ENCODE peak calls at places on chromosomes 4 and X, in four cellular contexts. G is H1, V is K562, D is HepG2. H is an unnamed sample.

GRCh38 chr4:32824321-32824720 is 2104.2 kb downstream of the PCDH7 start:
- DNase-seq in G (no peak), V (no peak), D (no peak), H (no peak)

GRCh38 chr4:76449824-76450223 is 14.8 kb downstream of the SHROOM3 start:
- DNase-seq in G (no peak), V (no peak), D (no peak), H (no peak)

GRCh38 chrX:47156611-47157520 is 11.8 kb downstream of the RBM10 start:
- DNase-seq in G (no peak), V (no peak), D (no peak), H (no peak)

GRCh38 chrX:17553451-17553850 is 178.5 kb downstream of the NHS start:
- DNase-seq in G (no peak), V (no peak), D (no peak), H (no peak)

GRCh38 chr4:96767815-96768480 is 928.1 kb downstream of the PDHA2 start:
- DNase-seq in G (no peak), V (no peak), D (no peak), H (no peak)

GRCh38 chr4:25090516-25090915 is 59.8 kb upstream of the LGI2 start:
- DNase-seq in G (no peak), V (no peak), D (no peak), H (no peak)

GRCh38 chr4:185381794-185382193 is 13.9 kb downstream of the LRP2BP start:
- DNase-seq in G (no peak), V (no peak), D (peak; percentile 6), H (no peak)

GRCh38 chr4:147477439-147477838 is 3.5 kb upstream of the EDNRA start:
- DNase-seq in G (no peak), V (no peak), D (no peak), H (no peak)

GRCh38 chrX:129522184-129523059 is 868 bp downstream of the SMARCA1 start:
- DNase-seq in G (peak; percentile 53), V (peak; percentile 40), D (peak; percentile 64), H (no peak)

GRCh38 chr4:187042251-187042650 is 318.6 kb upstream of the FAT1 start:
- DNase-seq in G (no peak), V (no peak), D (no peak), H (no peak)

GRCh38 chr4:5341151-5341925 is 290.1 kb downstream of the STK32B start:
- DNase-seq in G (no peak), V (no peak), D (no peak), H (no peak)

GRCh38 chr4:123232439-123232838 is 164.2 kb upstream of the SPRY1 start:
- DNase-seq in G (no peak), V (no peak), D (no peak), H (no peak)

GRCh38 chr4:20253272-20253798 is 1.6 kb downstream of the SLIT2 start:
- DNase-seq in G (no peak), V (no peak), D (no peak), H (no peak)

GRCh38 chrX:51461053-51462050 is 35.0 kb downstream of the NUDT11 start:
- DNase-seq in G (no peak), V (peak; percentile 17), D (peak; percentile 6), H (no peak)

GRCh38 chr4:112979881-112980421 is 69.5 kb upstream of the ANK2 start:
- DNase-seq in G (no peak), V (no peak), D (no peak), H (no peak)

GRCh38 chr4:121785479-121785878 is 15.6 kb upstream of the EXOSC9 start:
- DNase-seq in G (no peak), V (no peak), D (no peak), H (no peak)

GRCh38 chrX:95764972-95765451 is 919.6 kb upstream of the DIAPH2 start:
- DNase-seq in G (peak; percentile 41), V (peak; percentile 1), D (peak; percentile 4), H (no peak)

GRCh38 chr4:78584863-78585576 is 33.5 kb downstream of the ANXA3 start:
- DNase-seq in G (no peak), V (peak; percentile 35), D (peak; percentile 12), H (no peak)

GRCh38 chr4:20916106-20916505 is 215.8 kb downstream of the PACRGL start:
- DNase-seq in G (no peak), V (no peak), D (no peak), H (no peak)

GRCh38 chr4:8237256-8237989 is 32.1 kb upstream of the HTRA3 start:
- DNase-seq in G (no peak), V (no peak), D (no peak), H (no peak)

GRCh38 chr4:114600672-114601071 is 2.1 kb downstream of the UGT8 start:
- DNase-seq in G (no peak), V (no peak), D (no peak), H (no peak)

GRCh38 chr4:39037491-39037825 is 5.2 kb upstream of the TMEM156 start:
- DNase-seq in G (no peak), V (no peak), D (no peak), H (no peak)

GRCh38 chr4:101556845-101557244 is 209.5 kb upstream of the PPP3CA start:
- DNase-seq in G (no peak), V (no peak), D (no peak), H (no peak)

GRCh38 chrX:110178179-110178865 is 139.6 kb downstream of the AMMECR1 start:
- DNase-seq in G (no peak), V (peak; percentile 87), D (no peak), H (no peak)

GRCh38 chr4:171565130-171565788 is 247.9 kb upstream of the GALNTL6 start:
- DNase-seq in G (no peak), V (no peak), D (no peak), H (no peak)

GRCh38 chr4:113673450-113673849 is 88.1 kb downstream of the CAMK2D start:
- DNase-seq in G (no peak), V (no peak), D (no peak), H (no peak)

GRCh38 chr4:182825786-182826185 is 91.4 kb downstream of the DCTD start:
- DNase-seq in G (no peak), V (no peak), D (no peak), H (no peak)

GRCh38 chr4:182827166-182827565 is 90.0 kb downstream of the DCTD start:
- DNase-seq in G (no peak), V (no peak), D (no peak), H (no peak)

GRCh38 chr4:182826391-182826790 is 90.8 kb downstream of the DCTD start:
- DNase-seq in G (no peak), V (no peak), D (no peak), H (no peak)

GRCh38 chr4:182823576-182823975 is 93.6 kb downstream of the DCTD start:
- DNase-seq in G (no peak), V (no peak), D (no peak), H (no peak)

DNA sequence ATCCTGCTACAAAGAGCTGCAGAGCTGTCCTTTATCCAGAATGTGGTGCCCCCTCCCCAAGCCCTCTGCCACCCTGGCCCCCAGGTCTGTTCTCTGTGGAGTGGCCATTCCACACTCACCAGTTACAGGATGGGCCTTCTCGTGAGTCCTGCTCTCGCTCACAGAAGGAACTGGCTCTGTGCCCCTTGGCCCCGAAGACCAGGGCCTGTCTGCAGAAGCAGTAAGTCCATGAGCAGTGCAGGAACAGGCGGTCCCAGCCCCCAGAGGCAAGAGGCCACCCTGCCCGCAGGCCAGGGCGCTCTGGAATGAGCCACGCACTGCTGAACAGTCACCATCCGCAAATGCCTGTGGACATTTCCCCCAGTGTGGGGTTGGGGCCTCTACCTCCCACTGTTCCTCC is 92.2 kb downstream of the DCTD start:
- DNase-seq in G (no peak), V (no peak), D (no peak), H (no peak)
- TF ChIP-seq HDAC6 in G (no peak), V (no peak), D (no peak), H (no peak)

GRCh38 chrX:142238536-142238935 is 33.4 kb upstream of the MAGEC2 start:
- DNase-seq in G (no peak), V (no peak), D (no peak), H (no peak)

GRCh38 chrX:142233400-142233799 is 28.3 kb upstream of the MAGEC2 start:
- DNase-seq in G (no peak), V (no peak), D (no peak), H (no peak)
- TF ChIP-seq POLR2A in G (no peak), V (no peak), D (no peak), H (no peak)

GRCh38 chr4:11746734-11747133 is 318.0 kb upstream of the HS3ST1 start:
- DNase-seq in G (no peak), V (no peak), D (no peak), H (no peak)

GRCh38 chr4:11743961-11744360 is 315.3 kb upstream of the HS3ST1 start:
- DNase-seq in G (no peak), V (no peak), D (no peak), H (no peak)

GRCh38 chr4:11743236-11743635 is 314.5 kb upstream of the HS3ST1 start:
- DNase-seq in G (no peak), V (no peak), D (no peak), H (no peak)

GRCh38 chr4:11748169-11748872 is 319.6 kb upstream of the HS3ST1 start:
- DNase-seq in G (no peak), V (no peak), D (no peak), H (no peak)
- TF ChIP-seq HDAC6 in G (no peak), V (no peak), D (no peak), H (no peak)

DNA sequence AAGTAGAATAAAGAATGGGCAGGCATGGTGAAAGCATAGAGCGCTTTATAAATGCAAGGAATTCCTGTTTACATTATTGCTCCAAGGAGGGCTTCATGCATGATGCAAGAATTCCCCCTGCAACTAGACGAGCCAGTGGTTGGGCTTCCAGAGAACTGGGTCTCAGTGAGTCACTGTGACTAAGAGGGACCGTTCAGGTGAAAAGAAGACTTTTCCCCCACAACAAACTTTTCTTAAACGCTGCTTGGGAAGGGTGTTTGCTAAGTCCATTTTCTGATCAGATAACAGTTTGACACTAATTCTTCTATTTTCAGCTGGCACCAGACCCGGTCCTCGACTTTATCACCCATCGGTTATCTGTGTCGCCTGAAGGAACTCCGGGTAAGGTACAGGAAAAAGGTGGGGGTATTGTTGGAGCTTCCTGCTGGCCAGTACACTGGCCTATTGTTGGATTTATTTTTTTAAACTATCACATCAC is 40.1 kb downstream of the LDB2 start:
- DNase-seq in G (no peak), V (no peak), D (no peak), H (no peak)
- TF ChIP-seq POLR2A in G (no peak), V (no peak), D (no peak), H (no peak)

GRCh38 chr4:71004281-71004851 is 10.9 kb downstream of the DCK start:
- DNase-seq in G (peak; percentile 62), V (no peak), D (peak; percentile 7), H (no peak)
- TF ChIP-seq HDAC6 in G (no peak), V (no peak), D (no peak), H (no peak)

GRCh38 chr4:152045781-152046571 is 285.2 kb upstream of the GATB start:
- DNase-seq in G (peak; percentile 96), V (peak; percentile 50), D (peak; percentile 4), H (no peak)

GRCh38 chr4:152047451-152047850 is 286.6 kb upstream of the GATB start:
- DNase-seq in G (no peak), V (no peak), D (no peak), H (no peak)

GRCh38 chr4:152054731-152055130 is 293.9 kb upstream of the GATB start:
- DNase-seq in G (no peak), V (no peak), D (no peak), H (no peak)

GRCh38 chr4:152052431-152053057 is 291.7 kb upstream of the GATB start:
- DNase-seq in G (no peak), V (no peak), D (no peak), H (no peak)

DNA sequence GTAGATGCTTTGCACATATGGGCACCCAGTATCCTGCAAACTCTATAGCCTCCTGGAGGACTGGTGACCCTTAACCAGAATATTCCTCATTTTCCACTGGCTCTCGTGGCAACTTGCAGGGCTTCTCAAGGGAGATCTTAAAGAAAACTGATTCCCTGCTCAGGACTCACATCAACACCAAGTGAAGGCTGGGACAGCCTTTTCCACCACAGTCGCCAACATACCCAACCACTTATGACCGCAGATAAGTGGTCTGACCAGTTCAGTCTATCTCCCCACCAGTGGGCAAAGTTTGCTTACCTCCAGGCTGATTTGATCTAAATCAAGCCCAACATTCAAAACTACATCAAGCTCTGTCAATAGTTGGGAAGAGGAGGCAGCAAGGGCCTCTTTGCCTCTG is 289.3 kb upstream of the GATB start:
- DNase-seq in G (no peak), V (no peak), D (no peak), H (no peak)
- TF ChIP-seq POLR2A in G (no peak), V (no peak), D (no peak), H (no peak)

H was measured in GM12878.